ENCODE peak calls at places on chromosomes 4 and X, in five cellular contexts. One of them, this sample, is unnamed.

GRCh38 chr4:156173937-156174336 is 220.3 kb upstream of the CTSO start:
- DNase-seq in cardiac muscle cell: no peak
- DNase-seq in breast epithelium: no peak
- DNase-seq in keratinocyte: no peak
- DNase-seq in AG09309: no peak
- DNase-seq in this sample: no peak

GRCh38 chrX:85516131-85516530 is 136.7 kb upstream of the POF1B start:
- DNase-seq in cardiac muscle cell: no peak
- DNase-seq in breast epithelium: no peak
- DNase-seq in keratinocyte: peak
- DNase-seq in AG09309: no peak
- DNase-seq in this sample: no peak

GRCh38 chrX:153647461-153648357 is 706 bp downstream of the DUSP9 start:
- DNase-seq in cardiac muscle cell: no peak
- DNase-seq in breast epithelium: peak
- DNase-seq in keratinocyte: no peak
- DNase-seq in AG09309: no peak
- DNase-seq in this sample: peak

GRCh38 chrX:63889001-63889400 is 104.0 kb upstream of the ARHGEF9 start:
- DNase-seq in cardiac muscle cell: no peak
- DNase-seq in breast epithelium: no peak
- DNase-seq in keratinocyte: no peak
- DNase-seq in AG09309: peak
- DNase-seq in this sample: no peak

GRCh38 chr4:28360681-28361080 is 1500.0 kb downstream of the STIM2 start:
- DNase-seq in cardiac muscle cell: no peak
- DNase-seq in breast epithelium: no peak
- DNase-seq in keratinocyte: no peak
- DNase-seq in AG09309: no peak
- DNase-seq in this sample: no peak

GRCh38 chr4:109027016-109027500 is 264.2 kb upstream of the ETNPPL start:
- DNase-seq in cardiac muscle cell: peak
- DNase-seq in breast epithelium: no peak
- DNase-seq in keratinocyte: no peak
- DNase-seq in AG09309: no peak
- DNase-seq in this sample: no peak

GRCh38 chrX:149512225-149512885 is 7.2 kb upstream of the IDS start:
- DNase-seq in cardiac muscle cell: peak
- DNase-seq in breast epithelium: peak
- DNase-seq in keratinocyte: no peak
- DNase-seq in AG09309: no peak
- DNase-seq in this sample: no peak

GRCh38 chrX:142804085-142804484 is 221.6 kb upstream of the SPANXN4 start:
- DNase-seq in cardiac muscle cell: no peak
- DNase-seq in breast epithelium: no peak
- DNase-seq in keratinocyte: no peak
- DNase-seq in AG09309: no peak
- DNase-seq in this sample: no peak

GRCh38 chr4:120850048-120850599 is 72.4 kb downstream of the PRDM5 start:
- DNase-seq in cardiac muscle cell: peak
- DNase-seq in breast epithelium: no peak
- DNase-seq in keratinocyte: no peak
- DNase-seq in AG09309: peak
- DNase-seq in this sample: no peak

GRCh38 chr4:149708513-149709175 is 107.0 kb downstream of the IQCM start:
- DNase-seq in cardiac muscle cell: no peak
- DNase-seq in breast epithelium: no peak
- DNase-seq in keratinocyte: peak
- DNase-seq in AG09309: peak
- DNase-seq in this sample: no peak

GRCh38 chr4:173211838-173212237 is 43.2 kb downstream of the GALNT7 start:
- DNase-seq in cardiac muscle cell: peak
- DNase-seq in breast epithelium: no peak
- DNase-seq in keratinocyte: no peak
- DNase-seq in AG09309: no peak
- DNase-seq in this sample: no peak

GRCh38 chr4:986428-986948 is 356 bp upstream of the IDUA start:
- DNase-seq in cardiac muscle cell: no peak
- DNase-seq in breast epithelium: no peak
- DNase-seq in keratinocyte: no peak
- DNase-seq in AG09309: no peak
- DNase-seq in this sample: no peak

GRCh38 chr4:26157541-26157940 is 163.3 kb upstream of the RBPJ start:
- DNase-seq in cardiac muscle cell: no peak
- DNase-seq in breast epithelium: no peak
- DNase-seq in keratinocyte: no peak
- DNase-seq in AG09309: no peak
- DNase-seq in this sample: no peak

GRCh38 chrX:31126205-31126604 is 54.4 kb upstream of the FTHL17 start:
- DNase-seq in cardiac muscle cell: peak
- DNase-seq in breast epithelium: no peak
- DNase-seq in keratinocyte: no peak
- DNase-seq in AG09309: no peak
- DNase-seq in this sample: no peak

GRCh38 chr4:165493359-165493758 is 114.6 kb downstream of the CPE start:
- DNase-seq in cardiac muscle cell: peak
- DNase-seq in breast epithelium: peak
- DNase-seq in keratinocyte: no peak
- DNase-seq in AG09309: peak
- DNase-seq in this sample: no peak

GRCh38 chr4:41814565-41814964 is 66.0 kb upstream of the PHOX2B start:
- DNase-seq in cardiac muscle cell: peak
- DNase-seq in breast epithelium: no peak
- DNase-seq in keratinocyte: no peak
- DNase-seq in AG09309: peak
- DNase-seq in this sample: no peak

GRCh38 chrX:41963348-41963747 is 40.0 kb upstream of the CASK start:
- DNase-seq in cardiac muscle cell: peak
- DNase-seq in breast epithelium: no peak
- DNase-seq in keratinocyte: no peak
- DNase-seq in AG09309: no peak
- DNase-seq in this sample: no peak

GRCh38 chr4:58732973-58733372 is 1622.8 kb upstream of the IGFBP7 start:
- DNase-seq in cardiac muscle cell: no peak
- DNase-seq in breast epithelium: no peak
- DNase-seq in keratinocyte: no peak
- DNase-seq in AG09309: no peak
- DNase-seq in this sample: no peak

GRCh38 chr4:186366326-186366725 is 100.3 kb downstream of the F11 start:
- DNase-seq in cardiac muscle cell: no peak
- DNase-seq in breast epithelium: no peak
- DNase-seq in keratinocyte: no peak
- DNase-seq in AG09309: no peak
- DNase-seq in this sample: no peak

GRCh38 chr4:69323284-69323683 is 43.0 kb downstream of the UGT2B28 start:
- DNase-seq in cardiac muscle cell: no peak
- DNase-seq in breast epithelium: no peak
- DNase-seq in keratinocyte: no peak
- DNase-seq in AG09309: no peak
- DNase-seq in this sample: no peak

GRCh38 chr4:152606800-152607577 is 71.1 kb upstream of the FBXW7 start:
- DNase-seq in cardiac muscle cell: no peak
- DNase-seq in breast epithelium: no peak
- DNase-seq in keratinocyte: no peak
- DNase-seq in AG09309: no peak
- DNase-seq in this sample: no peak

GRCh38 chr4:114036426-114036825 is 57.0 kb upstream of the ARSJ start:
- DNase-seq in cardiac muscle cell: no peak
- DNase-seq in breast epithelium: no peak
- DNase-seq in keratinocyte: no peak
- DNase-seq in AG09309: no peak
- DNase-seq in this sample: no peak

GRCh38 chr4:148216321-148216720 is 225.9 kb downstream of the NR3C2 start:
- DNase-seq in cardiac muscle cell: no peak
- DNase-seq in breast epithelium: no peak
- DNase-seq in keratinocyte: no peak
- DNase-seq in AG09309: no peak
- DNase-seq in this sample: no peak

GRCh38 chrX:96480081-96480480 is 204.6 kb upstream of the DIAPH2 start:
- DNase-seq in cardiac muscle cell: peak
- DNase-seq in breast epithelium: no peak
- DNase-seq in keratinocyte: no peak
- DNase-seq in AG09309: no peak
- DNase-seq in this sample: no peak

GRCh38 chr4:1601533-1601835 is 82.6 kb downstream of the FAM53A start:
- DNase-seq in cardiac muscle cell: no peak
- DNase-seq in breast epithelium: no peak
- DNase-seq in keratinocyte: no peak
- DNase-seq in AG09309: no peak
- DNase-seq in this sample: peak

DNA sequence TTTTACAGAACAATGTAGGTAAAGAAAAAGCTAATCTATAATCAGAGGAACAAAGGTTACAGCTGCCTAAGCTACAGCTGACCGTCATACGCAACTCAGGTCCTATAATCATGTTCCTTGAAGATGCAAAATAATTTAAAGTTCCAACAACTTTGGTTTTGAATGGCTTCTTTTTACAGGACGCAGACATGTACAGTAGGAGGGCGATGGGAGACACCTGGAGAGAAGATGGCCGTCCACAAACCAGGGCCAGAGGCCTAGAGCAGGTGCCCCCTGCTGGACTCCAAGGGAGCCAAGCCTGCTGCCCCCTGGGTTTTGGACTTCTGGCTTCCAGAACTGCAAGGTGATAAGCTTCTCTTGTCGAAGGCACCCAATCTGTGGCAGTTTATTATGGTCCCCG is 10.6 kb downstream of the HGFAC start:
- DNase-seq in cardiac muscle cell: peak
- DNase-seq in breast epithelium: no peak
- DNase-seq in keratinocyte: no peak
- DNase-seq in AG09309: no peak
- DNase-seq in this sample: no peak
- TF ChIP-seq CTCF in cardiac muscle cell: peak
- TF ChIP-seq CTCF in breast epithelium: no peak
- TF ChIP-seq CTCF in keratinocyte: peak
- TF ChIP-seq CTCF in AG09309: peak
- TF ChIP-seq CTCF in this sample: peak

DNA sequence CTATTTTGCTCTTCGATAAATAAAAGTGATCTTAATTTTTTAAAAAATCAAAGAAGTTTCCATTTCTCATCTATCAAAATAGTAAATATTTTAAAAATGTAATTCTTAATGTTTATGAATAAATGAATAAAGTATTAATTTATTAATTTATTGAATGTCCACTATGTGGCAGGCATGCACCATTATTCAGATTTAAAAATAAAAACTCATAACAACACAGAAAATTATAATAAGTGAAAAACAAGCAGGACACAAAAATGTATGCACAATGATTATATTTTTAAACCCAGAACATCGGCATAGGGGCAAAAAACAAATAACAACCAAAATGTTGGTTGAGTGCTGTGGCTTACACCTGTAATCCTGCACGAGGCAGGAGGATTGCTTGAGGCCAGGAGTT is 5.3 kb upstream of the PYURF start:
- DNase-seq in cardiac muscle cell: peak
- DNase-seq in breast epithelium: no peak
- DNase-seq in keratinocyte: no peak
- DNase-seq in AG09309: no peak
- DNase-seq in this sample: no peak
- TF ChIP-seq CTCF in cardiac muscle cell: no peak
- TF ChIP-seq CTCF in breast epithelium: no peak
- TF ChIP-seq CTCF in keratinocyte: no peak
- TF ChIP-seq CTCF in AG09309: no peak
- TF ChIP-seq CTCF in this sample: peak

DNA sequence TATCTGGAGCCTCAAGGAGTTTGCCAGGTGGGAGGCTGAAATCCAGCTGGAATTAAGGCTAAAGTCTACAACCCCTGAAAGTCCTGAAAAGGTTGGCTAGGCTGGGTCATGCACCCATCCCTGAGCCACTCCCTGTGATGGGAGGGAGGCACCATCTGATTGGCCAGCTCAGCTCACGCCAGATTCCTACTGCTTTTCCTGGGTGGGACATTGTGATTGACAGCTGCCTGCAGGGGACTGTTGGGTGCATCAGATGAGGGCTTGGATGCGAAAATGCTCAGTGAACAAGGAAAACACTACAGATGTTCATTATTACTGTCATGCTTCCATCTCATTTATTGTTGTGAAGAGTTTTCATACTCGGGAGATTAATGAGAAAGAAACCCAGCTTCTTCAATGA is 185.8 kb downstream of the STK32B start:
- DNase-seq in cardiac muscle cell: no peak
- DNase-seq in breast epithelium: no peak
- DNase-seq in keratinocyte: no peak
- DNase-seq in AG09309: no peak
- DNase-seq in this sample: no peak
- TF ChIP-seq CTCF in cardiac muscle cell: no peak
- TF ChIP-seq CTCF in breast epithelium: no peak
- TF ChIP-seq CTCF in keratinocyte: no peak
- TF ChIP-seq CTCF in AG09309: no peak
- TF ChIP-seq CTCF in this sample: no peak

DNA sequence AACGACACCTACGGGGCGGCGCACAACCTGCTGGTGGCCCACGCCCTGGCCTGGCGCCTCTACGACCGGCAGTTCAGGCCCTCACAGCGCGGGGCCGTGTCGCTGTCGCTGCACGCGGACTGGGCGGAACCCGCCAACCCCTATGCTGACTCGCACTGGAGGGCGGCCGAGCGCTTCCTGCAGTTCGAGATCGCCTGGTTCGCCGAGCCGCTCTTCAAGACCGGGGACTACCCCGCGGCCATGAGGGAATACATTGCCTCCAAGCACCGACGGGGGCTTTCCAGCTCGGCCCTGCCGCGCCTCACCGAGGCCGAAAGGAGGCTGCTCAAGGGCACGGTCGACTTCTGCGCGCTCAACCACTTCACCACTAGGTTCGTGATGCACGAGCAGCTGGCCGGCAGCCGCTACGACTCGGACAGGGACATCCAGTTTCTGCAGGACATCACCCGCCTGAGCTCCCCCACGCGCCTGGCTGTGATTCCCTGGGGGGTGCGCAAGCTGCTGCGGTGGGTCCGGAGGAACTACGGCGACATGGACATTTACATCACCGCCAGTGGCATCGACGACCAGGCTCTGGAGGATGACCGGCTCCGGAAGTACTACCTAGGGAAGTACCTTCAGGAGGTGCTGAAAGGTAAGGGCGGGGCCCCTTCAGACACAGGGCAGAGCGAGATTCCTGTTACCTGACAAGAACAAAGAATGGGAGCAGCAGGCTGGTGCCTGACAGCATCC is 11.7 kb downstream of the RPL9 start:
- DNase-seq in cardiac muscle cell: peak
- DNase-seq in breast epithelium: peak
- DNase-seq in keratinocyte: no peak
- DNase-seq in AG09309: no peak
- DNase-seq in this sample: peak
- TF ChIP-seq CTCF in cardiac muscle cell: peak
- TF ChIP-seq CTCF in breast epithelium: peak
- TF ChIP-seq CTCF in keratinocyte: peak
- TF ChIP-seq CTCF in AG09309: peak
- TF ChIP-seq CTCF in this sample: no peak

DNA sequence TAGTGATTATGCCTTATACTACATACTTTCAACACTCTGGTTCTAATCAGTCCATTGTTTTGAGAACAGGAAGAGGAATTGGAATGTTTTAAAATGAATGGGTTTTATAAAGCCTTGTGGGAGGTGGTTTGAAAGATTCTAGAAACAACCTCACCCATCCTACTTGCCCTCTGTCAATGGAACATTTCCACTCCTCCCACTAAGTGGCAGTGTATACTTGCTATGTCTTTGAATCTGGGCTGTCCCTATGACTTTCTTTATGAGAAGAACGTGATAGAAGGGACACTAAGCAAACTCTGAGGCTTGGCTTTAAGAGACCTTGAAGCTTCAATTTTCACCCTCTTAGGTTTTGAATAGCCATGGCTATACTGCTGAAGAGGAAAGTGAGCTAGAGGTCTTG is 611.2 kb downstream of the PPP4R3C start:
- DNase-seq in cardiac muscle cell: no peak
- DNase-seq in breast epithelium: no peak
- DNase-seq in keratinocyte: no peak
- DNase-seq in AG09309: no peak
- DNase-seq in this sample: no peak
- TF ChIP-seq CTCF in cardiac muscle cell: no peak
- TF ChIP-seq CTCF in breast epithelium: no peak
- TF ChIP-seq CTCF in keratinocyte: no peak
- TF ChIP-seq CTCF in AG09309: no peak
- TF ChIP-seq CTCF in this sample: peak